ENCODE peak calls at places on chromosomes 1 and 21, in four cellular contexts. Q is DND-41, M is lower lobe of right lung, B is cardiac muscle cell. O is an unnamed sample.

GRCh38 chr1:80218112-80218511 is 1211.6 kb upstream of the ADGRL4 start:
- DNase-seq in Q (no peak), M (no peak), B (peak; percentile 55), O (peak; percentile 46)

GRCh38 chr1:226549937-226550670 is 1.5 kb downstream of the STUM start:
- DNase-seq in Q (no peak), M (no peak), B (no peak), O (peak; percentile 35)

GRCh38 chr1:24403806-24404205 is 9.8 kb downstream of the STPG1 start:
- DNase-seq in Q (no peak), M (no peak), B (no peak), O (no peak)

GRCh38 chr1:1631793-1632420 is at the start of gene MMP23B:
- DNase-seq in Q (no peak), M (peak; percentile 49), B (peak; percentile 46), O (peak; percentile 1)

GRCh38 chr1:228259368-228259894 is 51.6 kb downstream of the OBSCN start:
- DNase-seq in Q (no peak), M (no peak), B (no peak), O (no peak)

GRCh38 chr1:12208271-12208670 is 21.6 kb upstream of the VPS13D start:
- DNase-seq in Q (no peak), M (no peak), B (no peak), O (no peak)

GRCh38 chr1:93798301-93798700 is 80.7 kb downstream of the DNTTIP2 start:
- DNase-seq in Q (no peak), M (no peak), B (no peak), O (no peak)

GRCh38 chr1:211282023-211282373 is 22.8 kb downstream of the RCOR3 start:
- DNase-seq in Q (no peak), M (no peak), B (no peak), O (no peak)

GRCh38 chr1:203291201-203292096 is 13.9 kb upstream of the BTG2 start:
- DNase-seq in Q (no peak), M (no peak), B (no peak), O (peak; percentile 31)

GRCh38 chr1:190453550-190453949 is 24.1 kb downstream of the BRINP3 start:
- DNase-seq in Q (no peak), M (no peak), B (no peak), O (no peak)
- TF ChIP-seq CTCF in Q (no peak), M (no peak), B (no peak), O (no peak)

GRCh38 chr21:32009263-32009662 is 136.4 kb downstream of the HUNK start:
- DNase-seq in Q (no peak), M (no peak), B (no peak), O (no peak)

GRCh38 chr21:32008714-32009113 is 135.9 kb downstream of the HUNK start:
- DNase-seq in Q (no peak), M (no peak), B (no peak), O (no peak)

GRCh38 chr21:32004281-32004680 is 131.5 kb downstream of the HUNK start:
- DNase-seq in Q (no peak), M (no peak), B (no peak), O (no peak)

GRCh38 chr21:32007461-32007860 is 134.6 kb downstream of the HUNK start:
- DNase-seq in Q (no peak), M (no peak), B (no peak), O (no peak)
- H3K4me3 ChIP-seq in Q (no peak overlapping the region), M (no peak overlapping the region), B (no peak overlapping the region), O (no peak overlapping the region)

GRCh38 chr21:46183910-46184624 is at the start of gene SPATC1L:
- DNase-seq in Q (no peak), M (peak; percentile 82), B (peak; percentile 74), O (peak; percentile 81)

GRCh38 chr21:46185717-46186116 is 1.5 kb upstream of the SPATC1L start:
- DNase-seq in Q (no peak), M (no peak), B (no peak), O (no peak)

GRCh38 chr21:46182548-46183336 is 1.5 kb downstream of the SPATC1L start:
- DNase-seq in Q (no peak), M (no peak), B (no peak), O (no peak)

GRCh38 chr21:46187251-46187650 is 3.0 kb upstream of the SPATC1L start:
- DNase-seq in Q (no peak), M (no peak), B (no peak), O (no peak)

GRCh38 chr21:46184625-46185555 is 631 bp upstream of the SPATC1L start:
- DNase-seq in Q (peak; percentile 64), M (peak; percentile 92), B (peak; percentile 90), O (peak; percentile 90)
- TF ChIP-seq CTCF in Q (no peak), M (no peak), B (no peak), O (no peak)

GRCh38 chr1:160400284-160400645 is at the start of gene VANGL2:
- DNase-seq in Q (peak; percentile 76), M (peak; percentile 73), B (peak; percentile 89), O (peak; percentile 45)
- H3K4me3 ChIP-seq in Q (peak within 1 kb of the TSS; percentile 81), M (peak within 1 kb of the TSS; percentile 68), B (peak within 1 kb of the TSS; percentile 79), O (peak within 1 kb of the TSS; percentile 41)

GRCh38 chr1:155472491-155472890 is 90.1 kb downstream of the ASH1L start:
- DNase-seq in Q (no peak), M (no peak), B (no peak), O (no peak)
- TF ChIP-seq CTCF in Q (no peak), M (no peak), B (no peak), O (no peak)

GRCh38 chr1:63752176-63752575 is 21.6 kb upstream of the ROR1 start:
- DNase-seq in Q (no peak), M (no peak), B (no peak), O (no peak)

GRCh38 chr1:63742526-63742925 is 31.3 kb upstream of the ROR1 start:
- DNase-seq in Q (no peak), M (no peak), B (no peak), O (no peak)

GRCh38 chr1:63746129-63746864 is 27.5 kb upstream of the ROR1 start:
- DNase-seq in Q (no peak), M (no peak), B (peak; percentile 64), O (no peak)

DNA sequence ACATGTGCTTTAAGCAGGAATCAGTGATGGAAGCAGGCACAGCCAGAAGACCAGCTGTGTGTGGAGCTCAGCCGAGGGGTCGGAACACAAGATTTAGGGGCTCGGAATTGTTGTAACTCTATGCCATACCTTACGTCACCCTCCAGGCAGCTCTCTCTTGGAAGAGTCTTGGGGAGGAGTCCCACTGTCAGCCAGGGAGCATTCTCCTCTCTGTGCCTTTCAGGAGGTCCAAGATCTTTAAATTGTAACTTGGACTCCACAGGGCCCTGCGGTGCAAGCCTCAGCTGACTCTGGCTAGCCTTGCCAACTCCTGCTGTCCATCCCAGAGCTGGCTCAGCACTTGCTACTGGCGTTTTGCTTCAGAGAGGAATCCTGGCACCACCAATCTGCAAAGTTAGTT is 26.4 kb upstream of the ROR1 start:
- DNase-seq in Q (no peak), M (no peak), B (no peak), O (no peak)
- H3K4me3 ChIP-seq in Q (no peak overlapping the region), M (no peak overlapping the region), B (no peak overlapping the region), O (no peak overlapping the region)